ENCODE peak calls at places on chromosome 11, in four cellular contexts. R is K562, C is HepG2, D is GM12878. E is an unnamed sample.

GRCh38 chr11:14308114-14308896 is 50.7 kb downstream of the RRAS2 start:
- DNase-seq in R (peak; percentile 39), C (peak; percentile 50), D (no peak), E (peak; percentile 52)

GRCh38 chr11:27282141-27282590 is 80.8 kb downstream of the CCDC34 start:
- DNase-seq in R (no peak), C (peak; percentile 60), D (no peak), E (no peak)

GRCh38 chr11:43920598-43921419 is 21.6 kb upstream of the C11orf96 start:
- DNase-seq in R (peak; percentile 32), C (peak; percentile 91), D (no peak), E (no peak)

GRCh38 chr11:28566643-28567042 is 458.5 kb downstream of the METTL15 start:
- DNase-seq in R (peak; percentile 7), C (no peak), D (no peak), E (peak; percentile 9)

GRCh38 chr11:13102575-13102840 is 93.4 kb downstream of the RASSF10 start:
- DNase-seq in R (no peak), C (no peak), D (no peak), E (no peak)

GRCh38 chr11:94028436-94028835 is 7.3 kb downstream of the HEPHL1 start:
- DNase-seq in R (no peak), C (no peak), D (no peak), E (no peak)

GRCh38 chr11:122308286-122308685 is 192.3 kb upstream of the BLID start:
- DNase-seq in R (no peak), C (no peak), D (no peak), E (no peak)

GRCh38 chr11:90500922-90501568 is 278.2 kb upstream of the CHORDC1 start:
- DNase-seq in R (no peak), C (no peak), D (no peak), E (no peak)

GRCh38 chr11:13928566-13929251 is 33.8 kb upstream of the SPON1 start:
- DNase-seq in R (no peak), C (no peak), D (no peak), E (peak; percentile 25)

GRCh38 chr11:75565221-75565814 is 3.3 kb downstream of the SERPINH1 start:
- DNase-seq in R (no peak), C (peak; percentile 57), D (no peak), E (no peak)
- TF ChIP-seq FOXM1 in R (no peak), C (no peak), D (no peak), E (no peak)

GRCh38 chr11:109739374-109739773 is 317.4 kb downstream of the C11orf87 start:
- DNase-seq in R (no peak), C (no peak), D (no peak), E (no peak)
- TF ChIP-seq TARDBP in R (no peak), C (no peak), D (no peak), E (no peak)

GRCh38 chr11:81874627-81875026 is 859.0 kb downstream of the FAM181B start:
- DNase-seq in R (no peak), C (no peak), D (peak; percentile 44), E (no peak)
- TF ChIP-seq FOXM1 in R (no peak), C (no peak), D (no peak), E (no peak)

GRCh38 chr11:56932572-56933235 is 56.0 kb upstream of the OR5AK2 start:
- DNase-seq in R (no peak), C (peak; percentile 3), D (no peak), E (no peak)
- TF ChIP-seq TARDBP in R (no peak), C (no peak), D (no peak), E (no peak)

GRCh38 chr11:80281194-80281593 is 840.4 kb upstream of the TENM4 start:
- DNase-seq in R (no peak), C (no peak), D (no peak), E (no peak)
- TF ChIP-seq FOXM1 in R (no peak), C (no peak), D (no peak), E (no peak)

DNA sequence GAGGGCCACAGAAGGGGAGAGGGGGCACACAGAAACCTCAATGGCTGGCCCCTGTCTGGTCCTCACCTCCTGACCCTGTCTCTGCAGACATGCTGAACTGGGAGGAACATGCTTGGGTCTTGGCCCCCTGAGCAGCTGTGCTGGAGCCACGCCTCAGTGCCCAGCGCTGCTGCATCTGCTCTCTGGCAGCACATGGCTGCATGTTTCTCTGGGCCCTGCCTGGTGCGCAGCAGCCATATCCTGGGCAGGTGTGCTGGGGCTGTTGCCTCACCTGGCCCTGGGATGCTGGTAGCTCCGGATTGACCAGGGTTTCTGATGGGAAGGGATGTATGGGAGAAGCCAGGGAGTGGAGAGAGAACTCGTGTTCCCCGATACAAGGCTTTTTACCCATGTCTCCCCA is 248.0 kb downstream of the ST3GAL4 start:
- DNase-seq in R (no peak), C (no peak), D (no peak), E (no peak)
- TF ChIP-seq TARDBP in R (no peak), C (no peak), D (no peak), E (no peak)

DNA sequence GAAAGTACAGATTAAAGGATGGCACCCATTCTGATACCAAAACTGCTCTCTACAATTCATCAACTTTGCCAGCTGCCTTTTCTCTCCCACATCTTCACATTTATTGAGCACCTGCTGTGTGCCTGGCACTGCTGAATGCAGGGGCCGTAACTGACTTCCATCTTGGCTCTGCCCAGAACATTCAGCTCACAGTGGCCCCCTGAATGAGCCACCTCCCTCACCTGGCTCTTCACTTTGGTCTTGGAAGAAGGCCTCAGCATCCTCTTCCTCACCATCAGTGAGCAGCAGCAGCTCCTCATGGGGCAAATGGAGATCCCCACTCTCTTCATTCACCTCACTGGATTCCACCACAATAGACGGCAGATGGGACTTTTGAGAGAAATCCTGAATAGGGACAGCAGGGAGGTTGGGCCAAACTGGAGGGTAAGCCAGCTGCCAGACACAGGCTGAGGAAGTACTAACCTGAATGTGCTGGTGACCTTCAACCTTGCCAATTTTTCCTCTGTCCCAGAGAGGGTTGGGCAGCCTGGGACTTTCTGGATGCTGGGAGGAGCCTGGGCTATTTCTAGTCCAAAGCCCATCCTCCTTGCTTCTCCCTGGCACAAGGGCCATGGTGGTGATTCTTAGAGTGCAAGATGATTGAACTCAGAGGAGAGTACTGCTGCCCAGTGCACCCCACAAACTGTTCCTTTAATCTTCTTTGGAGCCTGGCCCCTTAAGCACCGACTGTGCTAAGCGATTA is 1.9 kb upstream of the UQCC3 start:
- DNase-seq in R (peak; percentile 5), C (peak; percentile 47), D (no peak), E (no peak)
- TF ChIP-seq FOXM1 in R (no peak), C (no peak), D (no peak), E (no peak)

E was measured in HEK293T.